ENCODE peak calls at places on chromosomes 1 and 21, in eight cellular contexts. O is tibial artery, I is AG10803, F is NB4, P is PC-3, L is tibial nerve, A is cardiac muscle cell, Y is stomach. W is an unnamed sample.

GRCh38 chr21:31872452-31873274 is at the start of gene HUNK:
- DNase-seq in A (peak), O (no peak), I (peak), Y (no peak), P (no peak), L (no peak), F (peak), W (peak)

GRCh38 chr21:38942617-38943245 is 137.0 kb downstream of the ETS2 start:
- DNase-seq in A (no peak), L (no peak), O (no peak), I (no peak), Y (no peak), F (no peak), P (no peak), W (no peak)

GRCh38 chr21:45855248-45855801 is 126.2 kb upstream of the COL6A1 start:
- DNase-seq in A (no peak), I (no peak), F (no peak), Y (peak), P (no peak), O (no peak), L (no peak), W (no peak)

GRCh38 chr1:156726549-156727226 is 1.6 kb upstream of the METTL25B start:
- DNase-seq in Y (peak), P (peak), F (peak), I (peak), O (peak), L (peak), A (peak), W (peak)

GRCh38 chr1:64092851-64093371 is 110.5 kb upstream of the UBE2U start:
- DNase-seq in O (no peak), F (no peak), A (no peak), P (no peak), Y (no peak), I (no peak), L (no peak), W (no peak)

GRCh38 chr1:35715568-35716002 is 3.1 kb downstream of the C1orf216 start:
- DNase-seq in L (peak), A (peak), Y (peak), P (peak), O (peak), F (peak), I (peak), W (peak)

GRCh38 chr1:51575406-51576084 is 41.3 kb upstream of the OSBPL9 start:
- DNase-seq in A (peak), I (peak), P (no peak), F (peak), Y (no peak), O (no peak), L (no peak), W (peak)

GRCh38 chr1:113021430-113022085 is 51.4 kb upstream of the LRIG2 start:
- DNase-seq in A (peak), I (peak), L (peak), Y (no peak), P (peak), F (peak), O (no peak), W (peak)

GRCh38 chr1:159987186-159987585 is 33.1 kb upstream of the SLAMF9 start:
- DNase-seq in Y (no peak), A (no peak), I (no peak), O (no peak), P (no peak), L (no peak), F (no peak), W (no peak)

GRCh38 chr1:47658161-47658920 is 220.5 kb downstream of the FOXD2 start:
- DNase-seq in A (no peak), O (peak), I (no peak), F (no peak), L (no peak), P (no peak), Y (peak), W (no peak)

GRCh38 chr1:98794196-98794886 is 132.8 kb downstream of the SNX7 start:
- DNase-seq in L (peak), I (peak), F (peak), O (peak), A (peak), Y (no peak), P (peak), W (peak)

DNA sequence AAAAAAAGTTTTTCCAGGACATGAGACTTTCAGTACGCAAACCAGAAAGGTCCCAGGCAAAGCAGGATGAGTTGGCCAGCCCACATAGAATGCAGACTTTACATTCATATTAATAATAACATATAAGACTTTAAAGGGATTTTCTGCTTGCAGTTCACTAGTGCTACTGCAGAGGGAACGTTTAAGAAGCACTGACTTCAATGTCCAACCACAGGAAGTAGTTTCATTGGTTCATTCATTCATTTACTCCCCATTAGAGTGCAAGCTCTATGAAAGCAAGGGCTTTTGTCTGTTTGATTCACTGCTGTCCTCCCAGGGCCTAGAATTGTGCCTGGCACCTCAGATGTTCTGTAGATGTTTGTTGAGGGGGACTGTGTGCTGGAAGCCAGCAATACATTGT is 11.8 kb upstream of the SERINC2 start:
- DNase-seq in A (peak), P (no peak), L (no peak), F (no peak), I (no peak), O (no peak), Y (no peak), W (peak)
- TF ChIP-seq CTCF in A (no peak), P (peak), L (no peak), F (no peak), I (peak), O (no peak), Y (no peak), W (peak)

DNA sequence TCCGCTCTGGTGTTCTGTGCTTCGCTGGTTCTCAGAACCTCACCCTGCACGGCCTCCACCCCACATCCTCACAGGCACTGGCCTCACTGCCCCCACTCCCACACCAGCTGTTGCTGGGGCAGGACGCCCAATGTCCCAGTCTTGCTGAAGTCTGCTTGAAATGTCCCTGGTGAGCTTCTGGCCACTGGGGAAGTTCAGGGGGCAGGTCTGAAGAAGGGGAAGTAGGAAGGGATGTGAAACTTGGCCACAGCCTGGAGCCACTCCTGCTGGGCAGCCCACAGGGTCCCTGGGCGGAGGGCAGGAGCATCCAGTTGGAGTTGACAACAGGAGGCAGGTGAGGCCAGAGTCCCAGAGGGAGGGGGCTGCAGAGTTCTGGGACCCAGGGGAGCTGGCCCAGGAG is at the start of gene C1QA:
- DNase-seq in Y (no peak), L (peak), P (no peak), F (peak), O (peak), I (no peak), A (no peak), W (no peak)
- H3K4me3 ChIP-seq in Y (no peak), L (peak), P (no peak), F (no peak), O (peak), I (no peak), A (no peak), W (no peak)

DNA sequence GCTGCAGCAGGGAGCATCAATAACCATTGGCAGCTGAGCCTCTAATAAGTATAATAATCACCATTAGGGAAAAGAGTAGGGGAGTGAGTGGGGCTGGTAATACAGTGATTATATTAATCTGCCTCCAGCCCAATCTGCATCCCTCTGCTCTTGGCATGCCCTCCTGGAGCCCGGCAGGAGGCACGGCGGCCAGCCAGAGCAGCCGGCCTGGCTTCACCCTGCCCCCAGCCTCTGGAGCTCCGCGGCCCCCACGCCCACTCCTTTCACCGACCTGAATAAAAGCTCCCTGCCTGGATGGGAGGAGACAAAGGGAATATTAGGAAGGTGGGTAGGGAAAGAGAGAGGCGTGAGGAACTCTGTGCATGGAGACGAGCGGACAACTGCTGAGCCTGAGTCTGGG is 28.3 kb downstream of the OPTC start:
- DNase-seq in A (no peak), L (no peak), O (no peak), Y (no peak), P (no peak), I (no peak), F (no peak), W (no peak)
- TF ChIP-seq CTCF in A (no peak), L (no peak), O (no peak), Y (no peak), P (no peak), I (no peak), F (no peak), W (peak)

DNA sequence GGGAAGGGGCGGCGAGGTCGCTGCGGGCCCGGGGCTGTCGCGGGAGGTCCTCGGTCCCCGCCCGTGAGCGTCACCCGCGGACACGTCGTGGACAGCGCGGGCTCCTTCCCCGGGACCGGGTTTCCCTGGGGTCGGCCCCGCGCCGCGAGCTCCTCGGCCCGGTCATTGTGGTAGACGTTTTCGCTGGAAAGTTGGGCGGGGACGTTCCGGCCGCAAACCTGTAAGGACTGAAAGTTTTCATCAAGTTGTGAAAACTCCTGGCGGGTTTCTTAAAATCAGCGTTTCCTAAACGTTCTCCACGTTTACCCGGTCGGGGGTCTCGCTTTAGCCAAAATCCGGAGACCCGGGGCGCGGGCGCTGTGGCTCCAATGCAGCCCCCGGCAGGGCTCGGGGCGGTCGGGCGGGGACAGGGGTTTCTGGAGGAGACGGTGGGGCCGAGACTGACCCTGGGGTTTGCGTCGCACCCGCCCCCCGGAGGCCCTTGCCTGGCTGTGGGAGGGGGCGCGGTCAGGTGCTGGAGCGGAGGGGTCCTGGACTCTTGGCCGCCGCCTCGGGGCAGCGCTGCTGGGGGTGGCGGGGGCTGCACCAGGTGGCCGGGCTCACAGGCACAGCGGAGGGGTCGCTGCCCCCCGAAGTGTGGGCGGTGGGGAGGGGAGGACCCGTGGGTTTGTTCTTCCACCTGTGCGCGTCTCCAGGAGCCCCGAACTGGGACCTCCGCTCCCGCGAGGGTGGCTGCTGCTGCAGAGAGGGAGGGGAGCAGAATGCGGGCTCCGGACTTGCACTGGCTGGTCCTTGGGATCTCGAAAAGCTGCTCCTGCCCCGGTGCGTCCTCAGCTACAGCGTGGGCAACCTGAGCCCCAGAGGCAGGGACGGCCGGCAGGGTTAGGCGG is 827 bp downstream of the PRKCZ start:
- DNase-seq in L (no peak), P (peak), A (no peak), I (no peak), F (no peak), O (no peak), Y (peak), W (no peak)
- H3K4me3 ChIP-seq in L (peak), P (peak), A (peak), I (no peak), F (no peak), O (peak), Y (peak), W (no peak)

DNA sequence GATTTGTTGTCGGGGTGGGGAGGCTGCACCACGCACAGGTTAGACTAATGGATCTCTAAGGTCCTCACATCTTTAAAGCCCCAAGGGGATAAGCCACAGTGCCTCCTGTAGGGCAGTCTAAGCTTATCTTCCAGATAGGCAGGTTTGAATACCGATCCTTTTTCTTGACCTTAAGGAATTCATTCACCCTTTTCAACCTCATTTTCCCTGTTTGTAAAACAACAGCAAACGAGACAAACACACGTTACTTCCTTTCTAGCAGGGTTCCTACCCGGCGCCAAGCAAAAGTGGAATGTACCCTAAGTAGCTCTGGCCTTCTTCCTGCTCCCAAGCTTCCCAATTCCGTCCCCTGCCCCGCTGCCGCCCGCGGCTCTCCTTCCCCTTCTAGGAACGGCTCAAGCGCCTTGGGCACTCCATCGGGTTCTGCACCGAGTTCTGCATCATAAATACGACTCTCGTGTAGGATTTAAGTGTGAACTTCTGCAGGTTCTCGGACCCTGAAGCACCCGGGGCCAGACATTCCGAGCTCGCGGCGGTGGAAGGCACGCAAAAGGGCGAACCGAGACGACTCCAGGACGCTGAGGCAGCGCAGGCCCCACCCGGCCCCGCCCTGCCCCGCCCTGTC is 548 bp upstream of the CDC20 start:
- DNase-seq in I (peak), L (no peak), O (peak), A (no peak), F (peak), P (peak), Y (no peak), W (peak)
- TF ChIP-seq CTCF in I (peak), L (no peak), O (no peak), A (peak), F (peak), P (peak), Y (no peak), W (peak)

GRCh38 chr1:212702672-212703071 is 3.0 kb upstream of the BATF3 start:
- DNase-seq in L (no peak), I (no peak), O (no peak), Y (no peak), A (no peak), F (no peak), P (no peak), W (no peak)

GRCh38 chr1:212699839-212700596 is at the start of gene BATF3:
- DNase-seq in P (no peak), I (peak), F (peak), A (no peak), L (peak), Y (peak), O (peak), W (no peak)

GRCh38 chr1:212700597-212700891 is 904 bp upstream of the BATF3 start:
- DNase-seq in L (no peak), A (no peak), O (no peak), F (no peak), I (no peak), Y (no peak), P (no peak), W (no peak)

GRCh38 chr1:212701910-212702309 is 2.3 kb upstream of the BATF3 start:
- DNase-seq in F (no peak), O (no peak), I (no peak), A (no peak), L (no peak), Y (no peak), P (no peak), W (no peak)

GRCh38 chr1:212700892-212701819 is 1.5 kb upstream of the BATF3 start:
- DNase-seq in P (peak), Y (peak), O (peak), A (peak), F (peak), I (peak), L (peak), W (peak)
- H3K4me3 ChIP-seq in P (peak), Y (peak), O (peak), A (peak), F (peak), I (peak), L (peak), W (peak)

GRCh38 chr1:86150553-86151055 is 6.0 kb downstream of the COL24A1 start:
- DNase-seq in L (no peak), O (no peak), Y (no peak), F (no peak), P (no peak), I (peak), A (peak), W (peak)

GRCh38 chr1:86151427-86151826 is 5.1 kb downstream of the COL24A1 start:
- DNase-seq in I (peak), L (no peak), P (no peak), A (peak), Y (no peak), O (no peak), F (no peak), W (peak)

GRCh38 chr1:86149591-86149990 is 7.0 kb downstream of the COL24A1 start:
- DNase-seq in P (no peak), F (no peak), Y (no peak), O (no peak), L (no peak), A (no peak), I (no peak), W (no peak)

DNA sequence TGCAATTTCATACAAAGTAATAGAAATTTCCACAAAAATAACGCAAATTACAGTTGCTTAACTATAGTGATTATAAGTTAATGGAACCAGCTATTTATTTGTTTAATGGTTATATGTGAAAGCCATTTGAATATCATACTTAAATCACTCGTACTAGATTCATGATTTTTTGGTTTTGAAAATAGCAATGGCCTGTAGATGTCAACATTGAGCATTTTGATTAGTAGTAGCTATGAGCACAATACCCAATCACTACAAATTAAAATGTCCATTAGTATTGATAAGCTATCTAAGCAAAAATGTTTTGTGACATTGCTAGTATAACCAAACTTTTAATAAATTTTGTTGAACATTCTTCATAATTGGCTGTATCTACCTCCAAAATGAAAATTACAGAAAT is 10.0 kb downstream of the COL24A1 start:
- DNase-seq in F (no peak), Y (no peak), L (no peak), O (no peak), I (no peak), A (no peak), P (peak), W (peak)
- TF ChIP-seq CTCF in F (no peak), Y (no peak), L (no peak), O (no peak), I (peak), A (peak), P (peak), W (peak)

GRCh38 chr1:235067396-235068154 is 61.1 kb downstream of the TOMM20 start:
- DNase-seq in F (peak), Y (peak), I (peak), A (peak), P (peak), L (peak), O (peak), W (peak)
- H3K4me3 ChIP-seq in F (no peak), Y (no peak), I (no peak), A (no peak), P (peak), L (no peak), O (no peak), W (no peak)